ENCODE peak calls at places on chromosomes 5 and 9, in nine cellular contexts. Q is BJ, A is A549, T is HCT116, C is astrocyte of the spinal cord, P is neural progenitor cell, O is brain microvascular endothelial cell, U is psoas muscle, N is PC-3. F is an unnamed sample.

GRCh38 chr9:130453487-130453886 is 8.7 kb downstream of the ASS1 start:
- DNase-seq in Q (no peak), A (no peak), T (no peak), C (peak), P (no peak), O (peak), U (no peak), N (peak), F (peak)

GRCh38 chr9:98375138-98375726 is 119.8 kb upstream of the TBC1D2 start:
- DNase-seq in Q (peak), A (no peak), T (no peak), C (peak), P (no peak), O (peak), U (no peak), N (peak), F (peak)

GRCh38 chr5:141513627-141514329 is 24.9 kb downstream of the PCDHGC5 start:
- DNase-seq in Q (peak), A (no peak), T (no peak), C (peak), P (peak), O (peak), U (peak), N (no peak), F (peak)

GRCh38 chr9:112278152-112278551 is 55.3 kb downstream of the PTBP3 start:
- DNase-seq in Q (no peak), A (no peak), T (no peak), C (no peak), P (peak), O (no peak), U (no peak), N (no peak), F (no peak)

GRCh38 chr9:98453589-98454311 is 198.3 kb upstream of the TBC1D2 start:
- DNase-seq in Q (no peak), A (no peak), T (no peak), C (peak), P (no peak), O (no peak), U (no peak), N (peak), F (peak)

GRCh38 chr9:100379862-100380261 is 27.1 kb upstream of the TEX10 start:
- DNase-seq in Q (peak), A (peak), T (no peak), C (peak), P (no peak), O (peak), U (no peak), N (peak), F (peak)

GRCh38 chr9:89593776-89594427 is 10.9 kb upstream of the GADD45G start:
- DNase-seq in Q (no peak), A (peak), T (no peak), C (peak), P (peak), O (peak), U (peak), N (peak), F (peak)

GRCh38 chr9:81789751-81790150 is 100.4 kb upstream of the TLE1 start:
- DNase-seq in Q (no peak), A (no peak), T (no peak), C (peak), P (no peak), O (peak), U (no peak), N (no peak), F (peak)

GRCh38 chr9:123678878-123679329 is 251.0 kb downstream of the DENND1A start:
- DNase-seq in Q (no peak), A (no peak), T (no peak), C (no peak), P (no peak), O (no peak), U (no peak), N (peak), F (peak)

GRCh38 chr5:150209020-150209635 is 19.3 kb downstream of the SLC6A7 start:
- DNase-seq in Q (no peak), A (no peak), T (no peak), C (peak), P (peak), O (peak), U (no peak), N (peak), F (peak)

DNA sequence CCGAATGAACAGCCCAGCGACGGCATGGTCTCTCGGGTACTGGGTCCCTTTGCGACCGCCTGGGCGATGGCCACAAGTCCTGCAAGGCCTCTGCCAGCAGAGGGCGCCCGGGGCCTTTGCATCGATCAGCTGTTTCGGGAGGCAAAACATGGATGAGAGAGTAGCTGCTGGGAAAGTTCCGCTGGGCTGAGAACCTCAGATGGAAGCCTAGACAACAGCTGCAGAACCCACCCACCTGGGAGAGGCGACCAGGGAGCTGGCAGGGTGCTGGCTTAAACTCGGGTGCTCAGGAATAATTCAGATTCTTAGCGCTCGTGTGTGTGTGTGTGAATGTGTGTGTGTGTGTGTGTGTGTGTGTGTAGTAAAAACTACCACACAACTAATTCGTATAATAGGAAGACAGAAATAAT is 50.0 kb downstream of the TRIM32 start:
- DNase-seq in Q (no peak), A (peak), T (peak), C (peak), P (peak), O (peak), U (peak), N (peak), F (peak)
- TF ChIP-seq CTCF in Q (peak), A (peak), T (peak), C (peak), P (peak), O (peak), U (peak), N (peak), F (peak)

DNA sequence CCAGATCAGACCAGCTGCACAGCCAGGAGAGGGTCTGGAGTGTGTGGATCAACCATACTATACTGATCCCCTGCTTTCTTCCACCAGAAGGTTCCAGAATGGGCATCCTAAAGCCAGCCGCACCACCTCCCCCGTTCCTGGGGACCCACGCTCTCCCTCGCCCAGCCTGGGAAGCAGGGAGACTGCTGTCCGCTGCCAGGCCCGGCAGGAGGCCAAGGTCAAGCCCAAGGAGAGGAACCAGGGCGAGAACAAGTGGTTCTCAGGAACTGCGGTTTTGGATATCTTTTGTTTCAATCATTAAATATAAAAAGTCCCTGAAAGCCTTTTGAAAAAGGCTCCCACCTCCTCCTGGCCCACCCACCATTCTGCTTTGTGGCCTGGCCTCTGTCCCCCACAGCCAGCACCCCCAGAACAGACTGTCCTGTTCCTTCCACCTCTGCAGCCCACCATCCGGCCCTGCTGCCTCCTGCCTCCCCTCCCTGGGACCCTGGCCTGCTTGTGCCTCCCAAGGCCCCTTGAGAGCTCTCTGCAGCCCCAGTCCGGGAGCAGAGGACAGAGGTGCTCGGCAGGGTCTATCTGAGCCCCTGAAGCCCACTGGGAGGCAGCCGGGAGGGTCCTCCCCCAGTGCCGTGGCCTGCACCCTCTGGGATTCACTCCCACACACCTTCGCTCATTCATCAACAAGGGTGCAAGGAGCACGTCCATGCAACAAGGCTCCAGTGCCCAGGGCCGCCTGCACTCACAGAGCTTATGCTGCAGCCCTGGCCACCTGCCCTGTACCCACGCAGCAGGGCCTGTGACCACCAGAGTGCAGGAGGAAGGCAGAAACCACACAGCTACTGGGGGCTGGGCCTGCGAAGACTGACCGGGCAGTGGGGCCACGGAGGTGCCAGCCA is 579 bp upstream of the LCN6 start:
- DNase-seq in Q (no peak), A (no peak), T (no peak), C (no peak), P (no peak), O (no peak), U (no peak), N (no peak), F (no peak)
- H3K4me3 ChIP-seq in Q (no peak), A (no peak), T (no peak), C (no peak), P (no peak), O (no peak), U (no peak), N (no peak), F (no peak)

GRCh38 chr5:26023361-26023760 is 1015.0 kb downstream of the CDH9 start:
- DNase-seq in Q (no peak), A (no peak), T (no peak), C (no peak), P (no peak), O (no peak), U (no peak), N (no peak), F (no peak)

DNA sequence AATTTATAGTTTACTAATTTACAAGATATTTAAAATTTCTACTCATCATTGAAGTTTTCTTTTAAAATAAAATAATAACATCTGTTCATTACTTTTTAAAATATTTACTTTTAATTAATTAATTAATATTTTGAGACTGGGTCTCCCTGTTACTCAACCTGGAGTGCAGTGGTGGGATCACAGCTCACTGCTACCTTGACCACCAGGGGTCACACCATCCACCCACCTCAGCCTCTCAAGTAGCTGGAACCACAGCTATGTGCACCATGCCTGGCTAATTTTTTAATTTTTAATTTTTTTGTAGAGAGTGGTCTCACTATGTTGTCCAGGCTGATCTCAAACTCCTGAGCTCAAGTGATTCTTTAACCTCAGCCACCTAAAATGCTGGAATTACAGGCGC is 1013.6 kb downstream of the CDH9 start:
- DNase-seq in Q (no peak), A (no peak), T (no peak), C (no peak), P (peak), O (no peak), U (no peak), N (peak), F (no peak)
- TF ChIP-seq CTCF in Q (no peak), A (no peak), T (no peak), C (peak), P (peak), O (peak), U (no peak), N (peak), F (no peak)

DNA sequence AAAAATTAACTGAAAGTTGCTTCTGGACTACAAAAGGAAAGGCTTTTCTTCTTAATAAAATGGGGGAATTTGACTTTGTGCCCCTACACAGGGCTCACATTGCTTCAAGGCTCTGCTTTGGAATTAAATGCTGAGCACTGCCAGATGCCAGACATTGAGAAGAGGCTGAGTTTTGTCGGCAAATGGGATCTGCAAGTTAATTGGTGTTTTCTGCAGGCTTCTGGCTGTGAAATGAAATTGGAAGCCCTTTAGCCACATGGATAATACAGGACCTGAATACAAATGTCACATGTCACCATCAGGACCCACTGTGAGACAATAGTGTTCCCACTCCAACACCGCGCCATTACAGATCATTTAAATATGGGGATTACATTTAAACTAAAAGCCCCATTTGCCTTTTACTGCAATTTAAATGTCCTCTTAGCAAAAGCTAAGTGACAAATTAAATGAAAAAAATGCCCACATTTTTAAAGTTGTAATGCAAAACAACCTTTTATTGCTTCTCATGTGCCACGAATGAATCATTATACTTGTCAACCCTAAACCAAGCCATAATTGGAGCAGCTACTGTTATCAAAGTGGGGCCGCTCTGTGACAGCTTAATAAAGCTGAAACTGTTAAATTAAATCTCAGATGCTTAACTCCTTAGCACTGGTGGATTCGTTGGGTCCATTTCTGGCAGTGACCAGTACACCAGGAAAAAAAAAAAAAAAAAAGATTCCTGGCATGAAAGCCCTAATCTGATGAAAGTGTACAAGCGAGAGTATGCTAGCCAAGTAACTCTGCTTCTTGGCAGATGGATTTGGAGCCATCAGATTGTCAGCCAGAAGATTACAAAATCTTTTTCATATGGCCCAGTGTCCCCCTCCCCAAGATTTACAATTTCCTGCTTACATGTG is 164.6 kb downstream of the ZSWIM6 start:
- DNase-seq in Q (no peak), A (no peak), T (no peak), C (no peak), P (peak), O (no peak), U (no peak), N (no peak), F (no peak)
- H3K4me3 ChIP-seq in Q (no peak), A (no peak), T (no peak), C (no peak), P (peak), O (no peak), U (no peak), N (no peak), F (no peak)